ENCODE peak calls at places on chromosomes 13 and 19, in four cellular contexts. Z, N, J and D are unnamed samples.

GRCh38 chr13:32278456-32278855 is 36.7 kb downstream of the ZAR1L start:
- DNase-seq in N (no peak), J (no peak), Z (no peak), D (no peak)

GRCh38 chr19:14187586-14187985 is 18.4 kb downstream of the ADGRL1 start:
- DNase-seq in J (no peak), N (no peak), Z (peak; percentile 53), D (no peak)

GRCh38 chr19:50434525-50434924 is 1.8 kb downstream of the MYBPC2 start:
- DNase-seq in N (no peak), Z (peak; percentile 53), J (no peak), D (no peak)

GRCh38 chr13:84821261-84821660 is 939.0 kb upstream of the SLITRK1 start:
- DNase-seq in Z (no peak), N (no peak), J (no peak), D (peak; percentile 40)

GRCh38 chr19:54207908-54208783 is 7.5 kb downstream of the RPS9 start:
- DNase-seq in Z (peak; percentile 94), J (peak; percentile 59), N (peak; percentile 84), D (no peak)

GRCh38 chr19:53509443-53509842 is 28.5 kb upstream of the ZNF331 start:
- DNase-seq in Z (no peak), N (no peak), J (no peak), D (no peak)

GRCh38 chr19:2290441-2291184 is 8.6 kb upstream of the PEAK3 start:
- DNase-seq in J (no peak), Z (no peak), N (no peak), D (no peak)

GRCh38 chr19:40671404-40671803 is 19.0 kb downstream of the NUMBL start:
- DNase-seq in N (no peak), Z (no peak), J (no peak), D (no peak)

GRCh38 chr13:113598081-113598410 is 13.5 kb downstream of the TFDP1 start:
- DNase-seq in J (no peak), N (no peak), Z (no peak), D (no peak)

GRCh38 chr13:95505265-95505664 is 47.3 kb upstream of the CLDN10 start:
- DNase-seq in J (no peak), N (no peak), Z (no peak), D (no peak)

GRCh38 chr19:752652-753517 is 2.0 kb downstream of the MISP start:
- DNase-seq in N (no peak), Z (peak; percentile 21), J (peak; percentile 92), D (no peak)
- TF ChIP-seq SP1 in N (no peak), Z (no peak), J (no peak), D (no peak)

DNA sequence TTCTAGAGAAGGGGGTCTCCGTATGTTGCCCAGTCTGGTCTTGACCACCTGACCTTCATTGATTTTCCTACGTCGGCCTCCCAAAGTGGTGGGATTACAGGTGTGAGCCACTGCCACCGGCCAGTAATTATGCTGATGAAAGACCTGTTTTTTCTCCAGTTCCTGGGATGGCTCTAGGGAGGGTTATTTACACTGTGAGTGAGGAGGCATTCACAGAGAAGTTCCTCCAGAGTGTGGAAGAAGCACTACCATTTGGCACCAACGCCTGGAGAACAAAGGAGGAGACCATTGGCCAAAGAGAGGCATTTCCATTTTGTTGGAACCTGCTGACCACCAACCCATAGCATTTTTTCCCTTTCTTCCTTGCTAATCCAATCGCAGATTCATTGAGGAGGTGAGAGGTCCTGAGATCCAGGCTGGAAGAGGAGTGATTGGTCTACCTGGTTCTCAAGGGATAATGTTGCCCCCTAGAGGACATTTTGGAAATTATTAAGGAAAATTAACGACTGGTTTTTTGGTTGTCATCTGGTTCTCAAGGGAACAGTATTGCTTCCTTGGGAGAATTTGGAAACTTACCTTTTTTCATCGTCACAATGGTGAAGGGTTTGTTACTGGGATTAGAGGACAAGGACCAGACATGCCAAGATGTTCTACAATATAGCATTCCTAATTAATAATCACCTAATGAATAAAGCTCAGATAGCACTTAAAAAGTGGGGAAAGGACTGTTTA is 5.5 kb upstream of the SAE1 start:
- DNase-seq in Z (peak; percentile 78), N (no peak), J (peak; percentile 78), D (peak; percentile 65)
- TF ChIP-seq BHLHE40 in Z (no peak), N (no peak), J (no peak), D (no peak)

GRCh38 chr13:47499358-47500150 is 501.5 kb downstream of the SUCLA2 start:
- DNase-seq in Z (no peak), J (no peak), N (no peak), D (no peak)
- TF ChIP-seq SP1 in Z (no peak), J (no peak), N (no peak), D (no peak)

GRCh38 chr13:98768522-98768921 is 16.1 kb upstream of the SLC15A1 start:
- DNase-seq in J (no peak), N (no peak), Z (no peak), D (no peak)
- TF ChIP-seq BHLHE40 in J (no peak), N (no peak), Z (no peak), D (no peak)

DNA sequence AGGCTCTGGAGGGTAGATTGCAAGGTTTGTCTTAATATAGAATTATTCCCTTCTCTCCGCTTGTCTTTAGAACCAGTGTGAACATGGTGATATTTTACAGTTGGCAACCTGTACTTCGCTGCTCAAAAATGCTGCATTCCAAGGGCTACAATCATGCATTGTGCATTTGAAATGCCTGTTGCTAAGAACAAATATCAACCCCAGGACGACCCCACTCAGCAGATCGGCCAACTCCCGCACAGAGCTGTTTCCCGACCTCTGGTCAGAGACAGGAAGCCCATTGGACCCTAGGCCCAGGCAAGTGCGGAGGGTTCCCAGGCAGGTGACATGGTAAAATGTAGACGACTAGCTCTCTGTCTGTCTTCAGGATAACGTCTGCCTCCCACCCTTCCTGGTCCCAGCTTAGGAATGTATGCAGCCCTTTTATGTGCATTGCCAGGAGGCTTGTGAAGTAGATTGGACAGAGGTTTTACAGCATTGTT is 263.5 kb downstream of the FOXO1 start:
- DNase-seq in Z (no peak), N (no peak), J (peak; percentile 71), D (no peak)
- TF ChIP-seq SP1 in Z (no peak), N (no peak), J (no peak), D (no peak)

GRCh38 chr19:38665219-38665931 is 17.9 kb downstream of the ACTN4 start:
- DNase-seq in Z (no peak), N (no peak), J (no peak), D (no peak)

GRCh38 chr19:38663156-38663651 is 15.8 kb downstream of the ACTN4 start:
- DNase-seq in N (no peak), Z (no peak), J (no peak), D (no peak)

GRCh38 chr19:38663957-38664502 is 16.6 kb downstream of the ACTN4 start:
- DNase-seq in Z (peak; percentile 76), N (no peak), J (no peak), D (no peak)

GRCh38 chr19:38665950-38666661 is 18.7 kb downstream of the ACTN4 start:
- DNase-seq in N (no peak), Z (no peak), J (peak; percentile 68), D (no peak)

GRCh38 chr19:38664503-38665211 is 17.2 kb downstream of the ACTN4 start:
- DNase-seq in J (no peak), Z (peak; percentile 81), N (no peak), D (no peak)
- TF ChIP-seq BHLHE40 in J (no peak), Z (no peak), N (no peak), D (no peak)

GRCh38 chr13:75416327-75417005 is 65.5 kb downstream of the TBC1D4 start:
- DNase-seq in N (peak; percentile 36), J (no peak), Z (no peak), D (no peak)
- TF ChIP-seq SP1 in N (no peak), J (no peak), Z (no peak), D (no peak)